ENCODE peak calls at places on chromosomes 7 and 10, in ten cellular contexts. One of them, this sample, is unnamed.

GRCh38 chr7:52006674-52007073 is 690.1 kb upstream of the COBL start:
- DNase-seq in left cardiac atrium: no peak
- DNase-seq in activated T-helper 9 cell treated with anti-CD3 and anti-CD28 coated beads, Interleukin-2, amount 50 U/mL, for 16 hours: no peak
- DNase-seq in osteocyte: no peak
- DNase-seq in NCI-H2081: no peak
- DNase-seq in fibroblast of mammary gland: no peak
- DNase-seq in activated CD4-positive, alpha-beta T cell treated with anti-CD3 and anti-CD28 coated beads, Interleukin-2, amount 50 U/mL, for 24 hours: no peak
- DNase-seq in tibial artery: no peak
- DNase-seq in stomach: no peak
- DNase-seq in activated B cell treated with CpG ODN at 0.5 μM for 24 hours: no peak
- DNase-seq in this sample: no peak

GRCh38 chr10:50437248-50437647 is 185.9 kb upstream of the ASAH2 start:
- DNase-seq in left cardiac atrium: no peak
- DNase-seq in activated T-helper 9 cell treated with anti-CD3 and anti-CD28 coated beads, Interleukin-2, amount 50 U/mL, for 16 hours: no peak
- DNase-seq in osteocyte: no peak
- DNase-seq in NCI-H2081: no peak
- DNase-seq in fibroblast of mammary gland: no peak
- DNase-seq in activated CD4-positive, alpha-beta T cell treated with anti-CD3 and anti-CD28 coated beads, Interleukin-2, amount 50 U/mL, for 24 hours: no peak
- DNase-seq in tibial artery: no peak
- DNase-seq in stomach: no peak
- DNase-seq in activated B cell treated with CpG ODN at 0.5 μM for 24 hours: no peak
- DNase-seq in this sample: no peak

GRCh38 chr10:101467286-101467770 is 113.4 kb downstream of the BTRC start:
- DNase-seq in left cardiac atrium: no peak
- DNase-seq in activated T-helper 9 cell treated with anti-CD3 and anti-CD28 coated beads, Interleukin-2, amount 50 U/mL, for 16 hours: no peak
- DNase-seq in osteocyte: no peak
- DNase-seq in NCI-H2081: peak
- DNase-seq in fibroblast of mammary gland: peak
- DNase-seq in activated CD4-positive, alpha-beta T cell treated with anti-CD3 and anti-CD28 coated beads, Interleukin-2, amount 50 U/mL, for 24 hours: no peak
- DNase-seq in tibial artery: peak
- DNase-seq in stomach: no peak
- DNase-seq in activated B cell treated with CpG ODN at 0.5 μM for 24 hours: no peak
- DNase-seq in this sample: no peak

GRCh38 chr7:95686109-95686508 is 86.2 kb upstream of the DYNC1I1 start:
- DNase-seq in left cardiac atrium: peak
- DNase-seq in activated T-helper 9 cell treated with anti-CD3 and anti-CD28 coated beads, Interleukin-2, amount 50 U/mL, for 16 hours: no peak
- DNase-seq in osteocyte: no peak
- DNase-seq in NCI-H2081: peak
- DNase-seq in fibroblast of mammary gland: peak
- DNase-seq in activated CD4-positive, alpha-beta T cell treated with anti-CD3 and anti-CD28 coated beads, Interleukin-2, amount 50 U/mL, for 24 hours: no peak
- DNase-seq in tibial artery: peak
- DNase-seq in stomach: peak
- DNase-seq in activated B cell treated with CpG ODN at 0.5 μM for 24 hours: no peak
- DNase-seq in this sample: no peak

GRCh38 chr7:107025449-107026103 is 18.9 kb upstream of the PRKAR2B start:
- DNase-seq in left cardiac atrium: no peak
- DNase-seq in activated T-helper 9 cell treated with anti-CD3 and anti-CD28 coated beads, Interleukin-2, amount 50 U/mL, for 16 hours: no peak
- DNase-seq in osteocyte: no peak
- DNase-seq in NCI-H2081: no peak
- DNase-seq in fibroblast of mammary gland: peak
- DNase-seq in activated CD4-positive, alpha-beta T cell treated with anti-CD3 and anti-CD28 coated beads, Interleukin-2, amount 50 U/mL, for 24 hours: no peak
- DNase-seq in tibial artery: no peak
- DNase-seq in stomach: no peak
- DNase-seq in activated B cell treated with CpG ODN at 0.5 μM for 24 hours: no peak
- DNase-seq in this sample: no peak

GRCh38 chr10:77121829-77122228 is 515.8 kb downstream of the KCNMA1 start:
- DNase-seq in left cardiac atrium: no peak
- DNase-seq in activated T-helper 9 cell treated with anti-CD3 and anti-CD28 coated beads, Interleukin-2, amount 50 U/mL, for 16 hours: no peak
- DNase-seq in osteocyte: no peak
- DNase-seq in NCI-H2081: no peak
- DNase-seq in fibroblast of mammary gland: no peak
- DNase-seq in activated CD4-positive, alpha-beta T cell treated with anti-CD3 and anti-CD28 coated beads, Interleukin-2, amount 50 U/mL, for 24 hours: no peak
- DNase-seq in tibial artery: no peak
- DNase-seq in stomach: no peak
- DNase-seq in activated B cell treated with CpG ODN at 0.5 μM for 24 hours: no peak
- DNase-seq in this sample: no peak

GRCh38 chr7:657565-658119 is 68.9 kb upstream of the DNAAF5 start:
- DNase-seq in left cardiac atrium: peak
- DNase-seq in activated T-helper 9 cell treated with anti-CD3 and anti-CD28 coated beads, Interleukin-2, amount 50 U/mL, for 16 hours: no peak
- DNase-seq in osteocyte: no peak
- DNase-seq in NCI-H2081: no peak
- DNase-seq in fibroblast of mammary gland: peak
- DNase-seq in activated CD4-positive, alpha-beta T cell treated with anti-CD3 and anti-CD28 coated beads, Interleukin-2, amount 50 U/mL, for 24 hours: no peak
- DNase-seq in tibial artery: no peak
- DNase-seq in stomach: no peak
- DNase-seq in activated B cell treated with CpG ODN at 0.5 μM for 24 hours: no peak
- DNase-seq in this sample: no peak

GRCh38 chr7:79286181-79286580 is 167.3 kb downstream of the MAGI2 start:
- DNase-seq in left cardiac atrium: no peak
- DNase-seq in activated T-helper 9 cell treated with anti-CD3 and anti-CD28 coated beads, Interleukin-2, amount 50 U/mL, for 16 hours: no peak
- DNase-seq in osteocyte: no peak
- DNase-seq in NCI-H2081: no peak
- DNase-seq in fibroblast of mammary gland: no peak
- DNase-seq in activated CD4-positive, alpha-beta T cell treated with anti-CD3 and anti-CD28 coated beads, Interleukin-2, amount 50 U/mL, for 24 hours: no peak
- DNase-seq in tibial artery: no peak
- DNase-seq in stomach: no peak
- DNase-seq in activated B cell treated with CpG ODN at 0.5 μM for 24 hours: no peak
- DNase-seq in this sample: no peak

GRCh38 chr7:33591481-33591880 is 313.9 kb upstream of the BMPER start:
- DNase-seq in left cardiac atrium: no peak
- DNase-seq in activated T-helper 9 cell treated with anti-CD3 and anti-CD28 coated beads, Interleukin-2, amount 50 U/mL, for 16 hours: no peak
- DNase-seq in osteocyte: no peak
- DNase-seq in NCI-H2081: no peak
- DNase-seq in fibroblast of mammary gland: peak
- DNase-seq in activated CD4-positive, alpha-beta T cell treated with anti-CD3 and anti-CD28 coated beads, Interleukin-2, amount 50 U/mL, for 24 hours: no peak
- DNase-seq in tibial artery: no peak
- DNase-seq in stomach: no peak
- DNase-seq in activated B cell treated with CpG ODN at 0.5 μM for 24 hours: no peak
- DNase-seq in this sample: no peak

GRCh38 chr10:106982248-106982647 is 182.3 kb downstream of the SORCS1 start:
- DNase-seq in left cardiac atrium: no peak
- DNase-seq in activated T-helper 9 cell treated with anti-CD3 and anti-CD28 coated beads, Interleukin-2, amount 50 U/mL, for 16 hours: no peak
- DNase-seq in osteocyte: no peak
- DNase-seq in NCI-H2081: no peak
- DNase-seq in fibroblast of mammary gland: no peak
- DNase-seq in activated CD4-positive, alpha-beta T cell treated with anti-CD3 and anti-CD28 coated beads, Interleukin-2, amount 50 U/mL, for 24 hours: no peak
- DNase-seq in tibial artery: no peak
- DNase-seq in stomach: no peak
- DNase-seq in activated B cell treated with CpG ODN at 0.5 μM for 24 hours: no peak
- DNase-seq in this sample: no peak

GRCh38 chr7:24572421-24573007 is 738 bp upstream of the PALS2 start:
- DNase-seq in left cardiac atrium: peak
- DNase-seq in activated T-helper 9 cell treated with anti-CD3 and anti-CD28 coated beads, Interleukin-2, amount 50 U/mL, for 16 hours: no peak
- DNase-seq in osteocyte: no peak
- DNase-seq in NCI-H2081: peak
- DNase-seq in fibroblast of mammary gland: peak
- DNase-seq in activated CD4-positive, alpha-beta T cell treated with anti-CD3 and anti-CD28 coated beads, Interleukin-2, amount 50 U/mL, for 24 hours: no peak
- DNase-seq in tibial artery: peak
- DNase-seq in stomach: no peak
- DNase-seq in activated B cell treated with CpG ODN at 0.5 μM for 24 hours: no peak
- DNase-seq in this sample: no peak

GRCh38 chr10:8006274-8006999 is 48.1 kb upstream of the GATA3 start:
- DNase-seq in left cardiac atrium: no peak
- DNase-seq in activated T-helper 9 cell treated with anti-CD3 and anti-CD28 coated beads, Interleukin-2, amount 50 U/mL, for 16 hours: no peak
- DNase-seq in osteocyte: no peak
- DNase-seq in NCI-H2081: no peak
- DNase-seq in fibroblast of mammary gland: no peak
- DNase-seq in activated CD4-positive, alpha-beta T cell treated with anti-CD3 and anti-CD28 coated beads, Interleukin-2, amount 50 U/mL, for 24 hours: no peak
- DNase-seq in tibial artery: no peak
- DNase-seq in stomach: no peak
- DNase-seq in activated B cell treated with CpG ODN at 0.5 μM for 24 hours: no peak
- DNase-seq in this sample: no peak

GRCh38 chr7:124031919-124032318 is 948 bp downstream of the TMEM229A start:
- DNase-seq in left cardiac atrium: no peak
- DNase-seq in activated T-helper 9 cell treated with anti-CD3 and anti-CD28 coated beads, Interleukin-2, amount 50 U/mL, for 16 hours: no peak
- DNase-seq in osteocyte: no peak
- DNase-seq in NCI-H2081: no peak
- DNase-seq in fibroblast of mammary gland: no peak
- DNase-seq in activated CD4-positive, alpha-beta T cell treated with anti-CD3 and anti-CD28 coated beads, Interleukin-2, amount 50 U/mL, for 24 hours: no peak
- DNase-seq in tibial artery: no peak
- DNase-seq in stomach: no peak
- DNase-seq in activated B cell treated with CpG ODN at 0.5 μM for 24 hours: no peak
- DNase-seq in this sample: no peak

This sample was measured in activated naive CD8-positive, alpha-beta T cell treated with anti-CD3 and anti-CD28 coated beads, Interleukin-2, amount 50 U/mL, for 16 hours.